ENCODE peak calls at places on chromosomes 12 and 14, in ten cellular contexts. N is tibial artery; F is T-helper 2 cell; Z is activated naive CD8-positive, alpha-beta T cell treated with anti-CD3 and anti-CD28 coated beads, Interleukin-2, amount 50 U/mL, for 24 hours; K is AG10803; B is heart left ventricle; M is transverse colon; G is activated CD8-positive, alpha-beta memory T cell treated with anti-CD3 and anti-CD28 coated beads, Interleukin-2, amount 50 U/mL, for 4 hours; U is left ventricle myocardium inferior; X is sciatic nerve. V is an unnamed sample.

GRCh38 chr14:32514236-32514635 is 185.1 kb downstream of the AKAP6 start:
- DNase-seq in N (no peak), F (no peak), Z (no peak), K (no peak), B (no peak), M (no peak), G (no peak), U (no peak), X (no peak), V (no peak)

GRCh38 chr14:97116546-97116945 is 319.4 kb downstream of the VRK1 start:
- DNase-seq in N (no peak), F (no peak), Z (no peak), K (no peak), B (no peak), M (no peak), G (no peak), U (no peak), X (no peak), V (no peak)

GRCh38 chr14:95034806-95035205 is 122.5 kb downstream of the DICER1 start:
- DNase-seq in N (no peak), F (no peak), Z (no peak), K (no peak), B (no peak), M (no peak), G (no peak), U (no peak), X (no peak), V (no peak)

GRCh38 chr12:27226319-27226984 is 17.6 kb upstream of the STK38L start:
- DNase-seq in N (no peak), F (no peak), Z (no peak), K (no peak), B (peak; percentile 28), M (no peak), G (no peak), U (no peak), X (no peak), V (no peak)

GRCh38 chr12:86711716-86712115 is 455.5 kb upstream of the MGAT4C start:
- DNase-seq in N (no peak), F (no peak), Z (no peak), K (no peak), B (no peak), M (no peak), G (no peak), U (no peak), X (no peak), V (no peak)

GRCh38 chr12:122852336-122853275 is 17.3 kb downstream of the HIP1R start:
- DNase-seq in N (no peak), F (no peak), Z (no peak), K (no peak), B (no peak), M (no peak), G (no peak), U (no peak), X (no peak), V (peak; percentile 81)

GRCh38 chr12:108820700-108821406 is 36.5 kb downstream of the SSH1 start:
- DNase-seq in N (no peak), F (no peak), Z (no peak), K (no peak), B (no peak), M (no peak), G (no peak), U (no peak), X (no peak), V (peak; percentile 80)

GRCh38 chr12:60266381-60266852 is 670.6 kb downstream of the SLC16A7 start:
- DNase-seq in N (no peak), F (no peak), Z (no peak), K (peak; percentile 26), B (no peak), M (no peak), G (no peak), U (no peak), X (no peak), V (no peak)

GRCh38 chr12:50127546-50127945 is 15.5 kb downstream of the COX14 start:
- DNase-seq in N (no peak), F (no peak), Z (no peak), K (no peak), B (no peak), M (no peak), G (no peak), U (no peak), X (no peak), V (peak; percentile 74)

GRCh38 chr12:68420225-68421008 is 88.3 kb upstream of the MDM1 start:
- DNase-seq in N (no peak), F (no peak), Z (no peak), K (peak; percentile 37), B (no peak), M (no peak), G (no peak), U (no peak), X (no peak), V (no peak)

GRCh38 chr14:96352708-96353107 is 10.4 kb downstream of the ATG2B start:
- DNase-seq in N (no peak), F (no peak), Z (no peak), K (no peak), B (no peak), M (no peak), G (no peak), U (no peak), X (no peak), V (no peak)

GRCh38 chr14:104016873-104017650 is 68.4 kb upstream of the ASPG start:
- DNase-seq in N (no peak), F (no peak), Z (no peak), K (no peak), B (no peak), M (no peak), G (no peak), U (no peak), X (no peak), V (no peak)

V was measured in thyroid gland.